ENCODE peak calls at places on chromosome 9, in seven cellular contexts. One of them, this sample, is unnamed.

GRCh38 chr9:34463098-34463900 is 4.7 kb downstream of the DNAI1 start:
- DNase-seq in globus pallidus: no peak
- DNase-seq in HEK293T: no peak
- DNase-seq in stimulated activated CD4-positive, alpha-beta T cell treated with anti-CD3 and anti-CD28 coated beads, Interleukin-12 subunit alpha, Interleukin-12 subunit beta, amount 100 ng/mL, for 4 hours: no peak
- DNase-seq in effector memory CD4-positive, alpha-beta T cell: no peak
- DNase-seq in AG09319: peak
- DNase-seq in AG04449: no peak
- DNase-seq in this sample: peak

GRCh38 chr9:130824079-130824478 is 11.0 kb upstream of the ABL1 start:
- DNase-seq in globus pallidus: no peak
- DNase-seq in HEK293T: no peak
- DNase-seq in stimulated activated CD4-positive, alpha-beta T cell treated with anti-CD3 and anti-CD28 coated beads, Interleukin-12 subunit alpha, Interleukin-12 subunit beta, amount 100 ng/mL, for 4 hours: no peak
- DNase-seq in effector memory CD4-positive, alpha-beta T cell: no peak
- DNase-seq in AG09319: no peak
- DNase-seq in AG04449: no peak
- DNase-seq in this sample: no peak

GRCh38 chr9:98607787-98608186 is 100.9 kb downstream of the GABBR2 start:
- DNase-seq in globus pallidus: no peak
- DNase-seq in HEK293T: no peak
- DNase-seq in stimulated activated CD4-positive, alpha-beta T cell treated with anti-CD3 and anti-CD28 coated beads, Interleukin-12 subunit alpha, Interleukin-12 subunit beta, amount 100 ng/mL, for 4 hours: no peak
- DNase-seq in effector memory CD4-positive, alpha-beta T cell: no peak
- DNase-seq in AG09319: no peak
- DNase-seq in AG04449: peak
- DNase-seq in this sample: no peak

GRCh38 chr9:90287567-90288274 is 354.9 kb downstream of the DIRAS2 start:
- DNase-seq in globus pallidus: no peak
- DNase-seq in HEK293T: no peak
- DNase-seq in stimulated activated CD4-positive, alpha-beta T cell treated with anti-CD3 and anti-CD28 coated beads, Interleukin-12 subunit alpha, Interleukin-12 subunit beta, amount 100 ng/mL, for 4 hours: no peak
- DNase-seq in effector memory CD4-positive, alpha-beta T cell: no peak
- DNase-seq in AG09319: no peak
- DNase-seq in AG04449: no peak
- DNase-seq in this sample: no peak

GRCh38 chr9:127528407-127529251 is 77.3 kb downstream of the LRSAM1 start:
- DNase-seq in globus pallidus: no peak
- DNase-seq in HEK293T: no peak
- DNase-seq in stimulated activated CD4-positive, alpha-beta T cell treated with anti-CD3 and anti-CD28 coated beads, Interleukin-12 subunit alpha, Interleukin-12 subunit beta, amount 100 ng/mL, for 4 hours: no peak
- DNase-seq in effector memory CD4-positive, alpha-beta T cell: no peak
- DNase-seq in AG09319: no peak
- DNase-seq in AG04449: no peak
- DNase-seq in this sample: no peak

GRCh38 chr9:23426144-23426543 is 399.9 kb downstream of the ELAVL2 start:
- DNase-seq in globus pallidus: no peak
- DNase-seq in HEK293T: no peak
- DNase-seq in stimulated activated CD4-positive, alpha-beta T cell treated with anti-CD3 and anti-CD28 coated beads, Interleukin-12 subunit alpha, Interleukin-12 subunit beta, amount 100 ng/mL, for 4 hours: no peak
- DNase-seq in effector memory CD4-positive, alpha-beta T cell: no peak
- DNase-seq in AG09319: no peak
- DNase-seq in AG04449: no peak
- DNase-seq in this sample: no peak

GRCh38 chr9:98374385-98375051 is 119.1 kb upstream of the TBC1D2 start:
- DNase-seq in globus pallidus: no peak
- DNase-seq in HEK293T: no peak
- DNase-seq in stimulated activated CD4-positive, alpha-beta T cell treated with anti-CD3 and anti-CD28 coated beads, Interleukin-12 subunit alpha, Interleukin-12 subunit beta, amount 100 ng/mL, for 4 hours: no peak
- DNase-seq in effector memory CD4-positive, alpha-beta T cell: no peak
- DNase-seq in AG09319: no peak
- DNase-seq in AG04449: peak
- DNase-seq in this sample: peak

GRCh38 chr9:90972057-90972456 is 170.4 kb downstream of the SYK start:
- DNase-seq in globus pallidus: no peak
- DNase-seq in HEK293T: no peak
- DNase-seq in stimulated activated CD4-positive, alpha-beta T cell treated with anti-CD3 and anti-CD28 coated beads, Interleukin-12 subunit alpha, Interleukin-12 subunit beta, amount 100 ng/mL, for 4 hours: no peak
- DNase-seq in effector memory CD4-positive, alpha-beta T cell: no peak
- DNase-seq in AG09319: no peak
- DNase-seq in AG04449: no peak
- DNase-seq in this sample: no peak

GRCh38 chr9:16728128-16728505 is 142.4 kb downstream of the BNC2 start:
- DNase-seq in globus pallidus: no peak
- DNase-seq in HEK293T: no peak
- DNase-seq in stimulated activated CD4-positive, alpha-beta T cell treated with anti-CD3 and anti-CD28 coated beads, Interleukin-12 subunit alpha, Interleukin-12 subunit beta, amount 100 ng/mL, for 4 hours: no peak
- DNase-seq in effector memory CD4-positive, alpha-beta T cell: no peak
- DNase-seq in AG09319: no peak
- DNase-seq in AG04449: no peak
- DNase-seq in this sample: no peak

GRCh38 chr9:37300620-37301368 is 121.7 kb upstream of the GRHPR start:
- DNase-seq in globus pallidus: no peak
- DNase-seq in HEK293T: no peak
- DNase-seq in stimulated activated CD4-positive, alpha-beta T cell treated with anti-CD3 and anti-CD28 coated beads, Interleukin-12 subunit alpha, Interleukin-12 subunit beta, amount 100 ng/mL, for 4 hours: no peak
- DNase-seq in effector memory CD4-positive, alpha-beta T cell: no peak
- DNase-seq in AG09319: no peak
- DNase-seq in AG04449: no peak
- DNase-seq in this sample: no peak

GRCh38 chr9:92715488-92716231 is 45.7 kb upstream of the IPPK start:
- DNase-seq in globus pallidus: no peak
- DNase-seq in HEK293T: no peak
- DNase-seq in stimulated activated CD4-positive, alpha-beta T cell treated with anti-CD3 and anti-CD28 coated beads, Interleukin-12 subunit alpha, Interleukin-12 subunit beta, amount 100 ng/mL, for 4 hours: no peak
- DNase-seq in effector memory CD4-positive, alpha-beta T cell: no peak
- DNase-seq in AG09319: peak
- DNase-seq in AG04449: no peak
- DNase-seq in this sample: no peak

GRCh38 chr9:34493972-34494535 is 28.7 kb downstream of the ENHO start:
- DNase-seq in globus pallidus: no peak
- DNase-seq in HEK293T: peak
- DNase-seq in stimulated activated CD4-positive, alpha-beta T cell treated with anti-CD3 and anti-CD28 coated beads, Interleukin-12 subunit alpha, Interleukin-12 subunit beta, amount 100 ng/mL, for 4 hours: peak
- DNase-seq in effector memory CD4-positive, alpha-beta T cell: no peak
- DNase-seq in AG09319: no peak
- DNase-seq in AG04449: no peak
- DNase-seq in this sample: no peak

GRCh38 chr9:134434896-134435506 is 108.7 kb downstream of the RXRA start:
- DNase-seq in globus pallidus: peak
- DNase-seq in HEK293T: peak
- DNase-seq in stimulated activated CD4-positive, alpha-beta T cell treated with anti-CD3 and anti-CD28 coated beads, Interleukin-12 subunit alpha, Interleukin-12 subunit beta, amount 100 ng/mL, for 4 hours: no peak
- DNase-seq in effector memory CD4-positive, alpha-beta T cell: no peak
- DNase-seq in AG09319: peak
- DNase-seq in AG04449: peak
- DNase-seq in this sample: peak

GRCh38 chr9:90905079-90905478 is 103.5 kb downstream of the SYK start:
- DNase-seq in globus pallidus: no peak
- DNase-seq in HEK293T: no peak
- DNase-seq in stimulated activated CD4-positive, alpha-beta T cell treated with anti-CD3 and anti-CD28 coated beads, Interleukin-12 subunit alpha, Interleukin-12 subunit beta, amount 100 ng/mL, for 4 hours: no peak
- DNase-seq in effector memory CD4-positive, alpha-beta T cell: no peak
- DNase-seq in AG09319: no peak
- DNase-seq in AG04449: no peak
- DNase-seq in this sample: no peak

GRCh38 chr9:27784999-27785713 is 211.9 kb upstream of the C9orf72 start:
- DNase-seq in globus pallidus: no peak
- DNase-seq in HEK293T: no peak
- DNase-seq in stimulated activated CD4-positive, alpha-beta T cell treated with anti-CD3 and anti-CD28 coated beads, Interleukin-12 subunit alpha, Interleukin-12 subunit beta, amount 100 ng/mL, for 4 hours: no peak
- DNase-seq in effector memory CD4-positive, alpha-beta T cell: no peak
- DNase-seq in AG09319: no peak
- DNase-seq in AG04449: no peak
- DNase-seq in this sample: no peak

GRCh38 chr9:130860458-130861316 is 25.6 kb downstream of the ABL1 start:
- DNase-seq in globus pallidus: no peak
- DNase-seq in HEK293T: no peak
- DNase-seq in stimulated activated CD4-positive, alpha-beta T cell treated with anti-CD3 and anti-CD28 coated beads, Interleukin-12 subunit alpha, Interleukin-12 subunit beta, amount 100 ng/mL, for 4 hours: no peak
- DNase-seq in effector memory CD4-positive, alpha-beta T cell: no peak
- DNase-seq in AG09319: peak
- DNase-seq in AG04449: peak
- DNase-seq in this sample: peak

GRCh38 chr9:84744195-84744594 is 74.7 kb downstream of the NTRK2 start:
- DNase-seq in globus pallidus: no peak
- DNase-seq in HEK293T: no peak
- DNase-seq in stimulated activated CD4-positive, alpha-beta T cell treated with anti-CD3 and anti-CD28 coated beads, Interleukin-12 subunit alpha, Interleukin-12 subunit beta, amount 100 ng/mL, for 4 hours: no peak
- DNase-seq in effector memory CD4-positive, alpha-beta T cell: no peak
- DNase-seq in AG09319: no peak
- DNase-seq in AG04449: no peak
- DNase-seq in this sample: no peak

GRCh38 chr9:94827584-94828304 is 101.2 kb downstream of the AOPEP start:
- DNase-seq in globus pallidus: no peak
- DNase-seq in HEK293T: no peak
- DNase-seq in stimulated activated CD4-positive, alpha-beta T cell treated with anti-CD3 and anti-CD28 coated beads, Interleukin-12 subunit alpha, Interleukin-12 subunit beta, amount 100 ng/mL, for 4 hours: no peak
- DNase-seq in effector memory CD4-positive, alpha-beta T cell: no peak
- DNase-seq in AG09319: no peak
- DNase-seq in AG04449: no peak
- DNase-seq in this sample: no peak

GRCh38 chr9:90074319-90074962 is 469.6 kb downstream of the GADD45G start:
- DNase-seq in globus pallidus: no peak
- DNase-seq in HEK293T: no peak
- DNase-seq in stimulated activated CD4-positive, alpha-beta T cell treated with anti-CD3 and anti-CD28 coated beads, Interleukin-12 subunit alpha, Interleukin-12 subunit beta, amount 100 ng/mL, for 4 hours: no peak
- DNase-seq in effector memory CD4-positive, alpha-beta T cell: no peak
- DNase-seq in AG09319: no peak
- DNase-seq in AG04449: no peak
- DNase-seq in this sample: no peak

GRCh38 chr9:106964822-106965525 is 102.0 kb downstream of the ZNF462 start:
- DNase-seq in globus pallidus: no peak
- DNase-seq in HEK293T: no peak
- DNase-seq in stimulated activated CD4-positive, alpha-beta T cell treated with anti-CD3 and anti-CD28 coated beads, Interleukin-12 subunit alpha, Interleukin-12 subunit beta, amount 100 ng/mL, for 4 hours: no peak
- DNase-seq in effector memory CD4-positive, alpha-beta T cell: no peak
- DNase-seq in AG09319: no peak
- DNase-seq in AG04449: no peak
- DNase-seq in this sample: no peak

GRCh38 chr9:86080112-86080579 is 19.2 kb downstream of the GOLM1 start:
- DNase-seq in globus pallidus: no peak
- DNase-seq in HEK293T: no peak
- DNase-seq in stimulated activated CD4-positive, alpha-beta T cell treated with anti-CD3 and anti-CD28 coated beads, Interleukin-12 subunit alpha, Interleukin-12 subunit beta, amount 100 ng/mL, for 4 hours: no peak
- DNase-seq in effector memory CD4-positive, alpha-beta T cell: no peak
- DNase-seq in AG09319: no peak
- DNase-seq in AG04449: no peak
- DNase-seq in this sample: no peak

GRCh38 chr9:87887661-87888480 is 5.2 kb downstream of the SPATA31E1 start:
- DNase-seq in globus pallidus: no peak
- DNase-seq in HEK293T: peak
- DNase-seq in stimulated activated CD4-positive, alpha-beta T cell treated with anti-CD3 and anti-CD28 coated beads, Interleukin-12 subunit alpha, Interleukin-12 subunit beta, amount 100 ng/mL, for 4 hours: no peak
- DNase-seq in effector memory CD4-positive, alpha-beta T cell: no peak
- DNase-seq in AG09319: no peak
- DNase-seq in AG04449: no peak
- DNase-seq in this sample: no peak

GRCh38 chr9:83473488-83473971 is 64.7 kb downstream of the FRMD3 start:
- DNase-seq in globus pallidus: no peak
- DNase-seq in HEK293T: no peak
- DNase-seq in stimulated activated CD4-positive, alpha-beta T cell treated with anti-CD3 and anti-CD28 coated beads, Interleukin-12 subunit alpha, Interleukin-12 subunit beta, amount 100 ng/mL, for 4 hours: no peak
- DNase-seq in effector memory CD4-positive, alpha-beta T cell: no peak
- DNase-seq in AG09319: no peak
- DNase-seq in AG04449: no peak
- DNase-seq in this sample: no peak

GRCh38 chr9:126707083-126707482 is 93.4 kb downstream of the LMX1B start:
- DNase-seq in globus pallidus: no peak
- DNase-seq in HEK293T: no peak
- DNase-seq in stimulated activated CD4-positive, alpha-beta T cell treated with anti-CD3 and anti-CD28 coated beads, Interleukin-12 subunit alpha, Interleukin-12 subunit beta, amount 100 ng/mL, for 4 hours: no peak
- DNase-seq in effector memory CD4-positive, alpha-beta T cell: no peak
- DNase-seq in AG09319: no peak
- DNase-seq in AG04449: no peak
- DNase-seq in this sample: no peak

GRCh38 chr9:69861011-69861410 is 40.4 kb downstream of the CFAP95 start:
- DNase-seq in globus pallidus: no peak
- DNase-seq in HEK293T: no peak
- DNase-seq in stimulated activated CD4-positive, alpha-beta T cell treated with anti-CD3 and anti-CD28 coated beads, Interleukin-12 subunit alpha, Interleukin-12 subunit beta, amount 100 ng/mL, for 4 hours: no peak
- DNase-seq in effector memory CD4-positive, alpha-beta T cell: no peak
- DNase-seq in AG09319: no peak
- DNase-seq in AG04449: no peak
- DNase-seq in this sample: no peak

GRCh38 chr9:103397868-103398600 is 402.9 kb downstream of the CYLC2 start:
- DNase-seq in globus pallidus: peak
- DNase-seq in HEK293T: peak
- DNase-seq in stimulated activated CD4-positive, alpha-beta T cell treated with anti-CD3 and anti-CD28 coated beads, Interleukin-12 subunit alpha, Interleukin-12 subunit beta, amount 100 ng/mL, for 4 hours: peak
- DNase-seq in effector memory CD4-positive, alpha-beta T cell: peak
- DNase-seq in AG09319: no peak
- DNase-seq in AG04449: no peak
- DNase-seq in this sample: no peak

GRCh38 chr9:94706922-94707321 is 19.6 kb upstream of the AOPEP start:
- DNase-seq in globus pallidus: no peak
- DNase-seq in HEK293T: no peak
- DNase-seq in stimulated activated CD4-positive, alpha-beta T cell treated with anti-CD3 and anti-CD28 coated beads, Interleukin-12 subunit alpha, Interleukin-12 subunit beta, amount 100 ng/mL, for 4 hours: no peak
- DNase-seq in effector memory CD4-positive, alpha-beta T cell: no peak
- DNase-seq in AG09319: no peak
- DNase-seq in AG04449: no peak
- DNase-seq in this sample: no peak

GRCh38 chr9:90969021-90969675 is 167.5 kb downstream of the SYK start:
- DNase-seq in globus pallidus: no peak
- DNase-seq in HEK293T: no peak
- DNase-seq in stimulated activated CD4-positive, alpha-beta T cell treated with anti-CD3 and anti-CD28 coated beads, Interleukin-12 subunit alpha, Interleukin-12 subunit beta, amount 100 ng/mL, for 4 hours: no peak
- DNase-seq in effector memory CD4-positive, alpha-beta T cell: no peak
- DNase-seq in AG09319: no peak
- DNase-seq in AG04449: no peak
- DNase-seq in this sample: no peak

GRCh38 chr9:91111226-91111625 is 250.5 kb downstream of the AUH start:
- DNase-seq in globus pallidus: no peak
- DNase-seq in HEK293T: no peak
- DNase-seq in stimulated activated CD4-positive, alpha-beta T cell treated with anti-CD3 and anti-CD28 coated beads, Interleukin-12 subunit alpha, Interleukin-12 subunit beta, amount 100 ng/mL, for 4 hours: no peak
- DNase-seq in effector memory CD4-positive, alpha-beta T cell: no peak
- DNase-seq in AG09319: no peak
- DNase-seq in AG04449: no peak
- DNase-seq in this sample: no peak

GRCh38 chr9:117290809-117291208 is 124.0 kb downstream of the ASTN2 start:
- DNase-seq in globus pallidus: no peak
- DNase-seq in HEK293T: no peak
- DNase-seq in stimulated activated CD4-positive, alpha-beta T cell treated with anti-CD3 and anti-CD28 coated beads, Interleukin-12 subunit alpha, Interleukin-12 subunit beta, amount 100 ng/mL, for 4 hours: no peak
- DNase-seq in effector memory CD4-positive, alpha-beta T cell: no peak
- DNase-seq in AG09319: no peak
- DNase-seq in AG04449: no peak
- DNase-seq in this sample: no peak

GRCh38 chr9:130858734-130859705 is 24.0 kb downstream of the ABL1 start:
- DNase-seq in globus pallidus: no peak
- DNase-seq in HEK293T: no peak
- DNase-seq in stimulated activated CD4-positive, alpha-beta T cell treated with anti-CD3 and anti-CD28 coated beads, Interleukin-12 subunit alpha, Interleukin-12 subunit beta, amount 100 ng/mL, for 4 hours: no peak
- DNase-seq in effector memory CD4-positive, alpha-beta T cell: no peak
- DNase-seq in AG09319: no peak
- DNase-seq in AG04449: no peak
- DNase-seq in this sample: no peak

GRCh38 chr9:35318741-35319140 is 156.9 kb downstream of the UNC13B start:
- DNase-seq in globus pallidus: no peak
- DNase-seq in HEK293T: no peak
- DNase-seq in stimulated activated CD4-positive, alpha-beta T cell treated with anti-CD3 and anti-CD28 coated beads, Interleukin-12 subunit alpha, Interleukin-12 subunit beta, amount 100 ng/mL, for 4 hours: no peak
- DNase-seq in effector memory CD4-positive, alpha-beta T cell: no peak
- DNase-seq in AG09319: no peak
- DNase-seq in AG04449: no peak
- DNase-seq in this sample: no peak

GRCh38 chr9:127388856-127389238 is 8.1 kb upstream of the SLC2A8 start:
- DNase-seq in globus pallidus: no peak
- DNase-seq in HEK293T: no peak
- DNase-seq in stimulated activated CD4-positive, alpha-beta T cell treated with anti-CD3 and anti-CD28 coated beads, Interleukin-12 subunit alpha, Interleukin-12 subunit beta, amount 100 ng/mL, for 4 hours: no peak
- DNase-seq in effector memory CD4-positive, alpha-beta T cell: no peak
- DNase-seq in AG09319: no peak
- DNase-seq in AG04449: no peak
- DNase-seq in this sample: no peak

GRCh38 chr9:4298255-4299005 is 1.4 kb downstream of the GLIS3 start:
- DNase-seq in globus pallidus: no peak
- DNase-seq in HEK293T: peak
- DNase-seq in stimulated activated CD4-positive, alpha-beta T cell treated with anti-CD3 and anti-CD28 coated beads, Interleukin-12 subunit alpha, Interleukin-12 subunit beta, amount 100 ng/mL, for 4 hours: peak
- DNase-seq in effector memory CD4-positive, alpha-beta T cell: no peak
- DNase-seq in AG09319: no peak
- DNase-seq in AG04449: no peak
- DNase-seq in this sample: no peak

GRCh38 chr9:73869261-73869660 is 627.9 kb upstream of the RORB start:
- DNase-seq in globus pallidus: no peak
- DNase-seq in HEK293T: no peak
- DNase-seq in stimulated activated CD4-positive, alpha-beta T cell treated with anti-CD3 and anti-CD28 coated beads, Interleukin-12 subunit alpha, Interleukin-12 subunit beta, amount 100 ng/mL, for 4 hours: no peak
- DNase-seq in effector memory CD4-positive, alpha-beta T cell: peak
- DNase-seq in AG09319: no peak
- DNase-seq in AG04449: no peak
- DNase-seq in this sample: no peak

GRCh38 chr9:114300153-114300845 is 22.6 kb upstream of the ORM1 start:
- DNase-seq in globus pallidus: no peak
- DNase-seq in HEK293T: no peak
- DNase-seq in stimulated activated CD4-positive, alpha-beta T cell treated with anti-CD3 and anti-CD28 coated beads, Interleukin-12 subunit alpha, Interleukin-12 subunit beta, amount 100 ng/mL, for 4 hours: no peak
- DNase-seq in effector memory CD4-positive, alpha-beta T cell: no peak
- DNase-seq in AG09319: no peak
- DNase-seq in AG04449: no peak
- DNase-seq in this sample: no peak

GRCh38 chr9:22682536-22683392 is 236.1 kb downstream of the DMRTA1 start:
- DNase-seq in globus pallidus: no peak
- DNase-seq in HEK293T: no peak
- DNase-seq in stimulated activated CD4-positive, alpha-beta T cell treated with anti-CD3 and anti-CD28 coated beads, Interleukin-12 subunit alpha, Interleukin-12 subunit beta, amount 100 ng/mL, for 4 hours: no peak
- DNase-seq in effector memory CD4-positive, alpha-beta T cell: no peak
- DNase-seq in AG09319: peak
- DNase-seq in AG04449: peak
- DNase-seq in this sample: peak

GRCh38 chr9:14428781-14429230 is 114.9 kb upstream of the NFIB start:
- DNase-seq in globus pallidus: peak
- DNase-seq in HEK293T: peak
- DNase-seq in stimulated activated CD4-positive, alpha-beta T cell treated with anti-CD3 and anti-CD28 coated beads, Interleukin-12 subunit alpha, Interleukin-12 subunit beta, amount 100 ng/mL, for 4 hours: peak
- DNase-seq in effector memory CD4-positive, alpha-beta T cell: no peak
- DNase-seq in AG09319: peak
- DNase-seq in AG04449: no peak
- DNase-seq in this sample: no peak

This sample was measured in BJ.